ENCODE peak calls at places on chromosomes 12 and 14, in four cellular contexts. X is Caco-2, S is aorta, H is endothelial cell of umbilical vein. V is an unnamed sample.

GRCh38 chr14:97580923-97581495 is 783.8 kb downstream of the VRK1 start:
- DNase-seq in S (no peak), X (peak; percentile 12), H (no peak), V (no peak)

GRCh38 chr12:67592228-67593011 is 56.1 kb upstream of the DYRK2 start:
- DNase-seq in X (no peak), H (no peak), S (no peak), V (no peak)

GRCh38 chr12:122235741-122236140 is 9.9 kb upstream of the DIABLO start:
- DNase-seq in X (no peak), S (no peak), H (no peak), V (no peak)

GRCh38 chr12:132117558-132117875 is 26.6 kb downstream of the DDX51 start:
- DNase-seq in S (no peak), H (no peak), X (peak; percentile 18), V (no peak)

GRCh38 chr12:63423839-63424238 is 244.5 kb downstream of the DPY19L2 start:
- DNase-seq in X (no peak), S (no peak), H (no peak), V (no peak)

GRCh38 chr12:109539508-109539907 is 33.8 kb downstream of the MMAB start:
- DNase-seq in X (no peak), H (peak; percentile 44), S (no peak), V (no peak)

GRCh38 chr12:120692524-120693033 is 5.6 kb downstream of the MLEC start:
- DNase-seq in S (no peak), X (peak; percentile 18), H (no peak), V (no peak)

GRCh38 chr14:73188501-73188903 is 48.8 kb upstream of the PAPLN start:
- DNase-seq in H (no peak), X (no peak), S (no peak), V (no peak)

GRCh38 chr12:120080043-120080400 is 36.5 kb downstream of the RAB35 start:
- DNase-seq in S (no peak), X (no peak), H (no peak), V (no peak)

GRCh38 chr14:61997146-61997545 is 234.9 kb downstream of the SNAPC1 start:
- DNase-seq in H (no peak), S (no peak), X (no peak), V (no peak)

GRCh38 chr12:122563361-122563760 is 36.3 kb downstream of the KNTC1 start:
- DNase-seq in S (no peak), X (no peak), H (no peak), V (no peak)

GRCh38 chr12:92859650-92860386 is 69.3 kb downstream of the EEA1 start:
- DNase-seq in S (no peak), H (no peak), X (no peak), V (no peak)

GRCh38 chr12:38585090-38585489 is 268.5 kb downstream of the ALG10B start:
- DNase-seq in X (no peak), S (no peak), H (no peak), V (no peak)

GRCh38 chr12:31518680-31519227 is 72.2 kb downstream of the DENND5B start:
- DNase-seq in H (peak; percentile 99), S (no peak), X (no peak), V (no peak)

GRCh38 chr14:30790827-30791226 is 83.5 kb upstream of the COCH start:
- DNase-seq in S (no peak), X (no peak), H (no peak), V (no peak)

GRCh38 chr12:3336606-3337311 is 154.2 kb upstream of the PRMT8 start:
- DNase-seq in H (no peak), X (no peak), S (peak; percentile 50), V (no peak)

GRCh38 chr14:95433094-95433478 is 83.4 kb downstream of the SYNE3 start:
- DNase-seq in X (no peak), H (no peak), S (peak; percentile 62), V (no peak)

GRCh38 chr12:59085680-59086079 is 165.4 kb upstream of the LRIG3 start:
- DNase-seq in X (no peak), S (no peak), H (peak; percentile 33), V (no peak)

GRCh38 chr14:50001146-50001998 is 108.5 kb downstream of the ARF6 start:
- DNase-seq in S (no peak), X (peak; percentile 88), H (no peak), V (no peak)

GRCh38 chr14:48275301-48275700 is 599.9 kb upstream of the MDGA2 start:
- DNase-seq in X (no peak), S (no peak), H (no peak), V (no peak)

GRCh38 chr12:128076188-128076587 is 190.8 kb upstream of the TMEM132C start:
- DNase-seq in X (no peak), S (no peak), H (no peak), V (no peak)

DNA sequence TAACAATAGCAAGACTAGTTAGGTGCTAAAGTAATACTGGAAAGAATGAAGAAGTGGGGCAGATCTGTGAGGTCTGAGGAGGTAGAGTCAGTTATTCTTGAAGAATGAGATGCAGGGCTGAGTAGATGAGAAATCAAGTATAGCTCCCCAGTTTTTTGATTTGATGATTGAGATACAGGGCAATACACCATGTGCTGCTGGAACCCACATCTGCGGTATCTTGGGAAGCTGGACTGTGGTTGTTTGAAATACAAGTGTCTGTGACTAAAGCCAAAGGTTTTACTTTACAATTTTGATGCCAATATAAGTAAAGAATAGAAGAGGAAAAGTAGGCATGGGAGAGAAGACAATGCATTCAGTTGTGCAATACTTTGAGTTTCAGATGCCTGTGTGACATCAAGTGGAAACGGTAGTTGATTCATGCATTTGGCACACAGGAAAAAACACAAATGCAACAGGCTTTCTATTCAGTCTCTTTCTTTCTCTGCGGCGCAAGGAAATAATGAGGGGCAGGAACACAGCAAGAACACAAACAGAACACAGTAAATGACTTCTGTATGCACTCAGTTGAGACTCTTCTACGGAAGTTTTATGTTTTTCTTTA is 190.2 kb upstream of the SLC38A2 start:
- DNase-seq in S (no peak), X (no peak), H (peak; percentile 94), V (no peak)
- H3K4me3 ChIP-seq in S (peak overlapping the region; percentile 20), X (no peak overlapping the region), H (no peak overlapping the region), V (no peak overlapping the region)

GRCh38 chr14:54895683-54896082 is 6.9 kb downstream of the GCH1 start:
- DNase-seq in H (no peak), S (no peak), X (no peak), V (no peak)

GRCh38 chr14:54893151-54893760 is 9.4 kb downstream of the GCH1 start:
- DNase-seq in X (peak; percentile 49), H (peak; percentile 77), S (no peak), V (no peak)

GRCh38 chr14:54891471-54892245 is 11.0 kb downstream of the GCH1 start:
- DNase-seq in S (no peak), H (no peak), X (no peak), V (no peak)

GRCh38 chr14:54890794-54891193 is 11.8 kb downstream of the GCH1 start:
- DNase-seq in H (no peak), S (no peak), X (no peak), V (no peak)

GRCh38 chr14:54894995-54895394 is 7.6 kb downstream of the GCH1 start:
- DNase-seq in H (peak; percentile 28), X (no peak), S (no peak), V (no peak)
- H3K4me3 ChIP-seq in H (no peak overlapping the region), X (no peak overlapping the region), S (no peak overlapping the region), V (no peak overlapping the region)

GRCh38 chr12:14954269-14954668 is 7.1 kb downstream of the ARHGDIB start:
- DNase-seq in S (no peak), H (no peak), X (no peak), V (no peak)

GRCh38 chr12:14950982-14951746 is 10.2 kb downstream of the ARHGDIB start:
- DNase-seq in S (no peak), X (peak; percentile 81), H (no peak), V (no peak)

GRCh38 chr12:14955876-14956811 is 5.3 kb downstream of the ARHGDIB start:
- DNase-seq in X (no peak), S (no peak), H (no peak), V (no peak)

GRCh38 chr12:14952295-14952995 is 9.0 kb downstream of the ARHGDIB start:
- DNase-seq in S (no peak), X (no peak), H (peak; percentile 97), V (no peak)

GRCh38 chr12:14953752-14954151 is 7.6 kb downstream of the ARHGDIB start:
- DNase-seq in S (no peak), X (no peak), H (no peak), V (no peak)
- H3K4me3 ChIP-seq in S (no peak overlapping the region), X (no peak overlapping the region), H (no peak overlapping the region), V (no peak overlapping the region)

GRCh38 chr14:54712371-54712998 is 145.6 kb downstream of the SAMD4A start:
- DNase-seq in H (peak; percentile 71), X (no peak), S (no peak), V (no peak)
- H3K4me3 ChIP-seq in H (no peak overlapping the region), X (no peak overlapping the region), S (no peak overlapping the region), V (peak overlapping the region; percentile 26)

DNA sequence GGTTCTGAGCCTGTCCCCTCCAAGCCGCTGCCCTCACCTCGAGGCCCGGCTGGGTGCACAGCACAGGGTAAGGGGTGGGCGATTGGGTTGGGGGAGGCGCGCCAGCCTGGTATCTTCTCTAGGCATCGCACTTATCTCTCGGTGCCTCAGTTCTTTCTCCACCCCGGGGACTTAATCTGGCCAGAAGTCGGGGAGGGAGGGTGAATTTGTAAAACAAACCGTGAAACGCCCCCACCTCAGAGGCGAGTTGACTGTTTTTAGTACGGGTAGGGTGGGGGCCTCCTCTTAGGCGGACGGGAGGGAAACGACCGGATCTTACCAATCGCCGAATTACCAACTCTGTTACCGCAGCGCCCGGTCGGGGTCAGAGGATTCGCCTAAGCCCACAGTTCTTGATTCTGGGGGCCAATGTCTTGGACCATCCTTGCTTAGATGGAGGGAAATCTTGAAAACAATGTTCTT is 1.4 kb upstream of the TBX3 start:
- DNase-seq in X (no peak), S (no peak), H (no peak), V (no peak)
- H3K4me3 ChIP-seq in X (peak overlapping the region; percentile 65), S (no peak overlapping the region), H (no peak overlapping the region), V (peak overlapping the region; percentile 78)

V was measured in left ventricle myocardium inferior.